ENCODE peak calls at places on chromosomes 2 and 18, in eight cellular contexts. I, C, S, Z, F, R, N and J are unnamed samples.

GRCh38 chr2:200274116-200275075 is 32.1 kb upstream of the SPATS2L start:
- DNase-seq in I (peak), C (no peak), S (no peak), Z (no peak), F (no peak), R (no peak), N (no peak), J (no peak)

GRCh38 chr18:80180778-80181564 is 66.3 kb downstream of the PARD6G start:
- DNase-seq in I (no peak), C (no peak), S (no peak), Z (no peak), F (no peak), R (no peak), N (no peak), J (no peak)

GRCh38 chr2:157229572-157229971 is 27.9 kb upstream of the GALNT5 start:
- DNase-seq in I (no peak), C (peak), S (no peak), Z (no peak), F (no peak), R (no peak), N (no peak), J (no peak)

GRCh38 chr2:177543007-177543760 is 150.6 kb downstream of the AGPS start:
- DNase-seq in I (no peak), C (peak), S (no peak), Z (no peak), F (peak), R (no peak), N (no peak), J (no peak)

GRCh38 chr2:135727968-135728728 is 13.5 kb upstream of the UBXN4 start:
- DNase-seq in I (no peak), C (no peak), S (no peak), Z (no peak), F (no peak), R (no peak), N (no peak), J (no peak)

GRCh38 chr2:68936462-68936861 is 16.2 kb downstream of the GKN2 start:
- DNase-seq in I (no peak), C (peak), S (no peak), Z (no peak), F (no peak), R (no peak), N (no peak), J (no peak)

GRCh38 chr2:205590759-205591158 is 91.5 kb upstream of the NRP2 start:
- DNase-seq in I (no peak), C (peak), S (no peak), Z (no peak), F (no peak), R (no peak), N (no peak), J (no peak)

GRCh38 chr2:137179542-137179941 is 414.2 kb downstream of the THSD7B start:
- DNase-seq in I (no peak), C (peak), S (no peak), Z (no peak), F (no peak), R (no peak), N (no peak), J (no peak)

GRCh38 chr18:11654736-11655604 is 34.1 kb upstream of the GNAL start:
- DNase-seq in I (peak), C (peak), S (peak), Z (no peak), F (no peak), R (peak), N (no peak), J (no peak)

GRCh38 chr2:151922845-151923666 is 94.8 kb upstream of the ARL5A start:
- DNase-seq in I (no peak), C (no peak), S (no peak), Z (no peak), F (no peak), R (no peak), N (no peak), J (peak)

GRCh38 chr2:232387451-232388171 is 9.1 kb downstream of the ALPP start:
- DNase-seq in I (no peak), C (no peak), S (no peak), Z (no peak), F (no peak), R (peak), N (no peak), J (no peak)

GRCh38 chr2:27249077-27249890 is 13.6 kb downstream of the SLC30A3 start:
- DNase-seq in I (no peak), C (no peak), S (no peak), Z (no peak), F (no peak), R (no peak), N (no peak), J (no peak)

GRCh38 chr18:34880882-34881852 is 160.0 kb upstream of the MAPRE2 start:
- DNase-seq in I (no peak), C (peak), S (no peak), Z (no peak), F (no peak), R (no peak), N (no peak), J (no peak)

GRCh38 chr2:240589850-240590525 is 3.5 kb downstream of the CAPN10 start:
- DNase-seq in I (no peak), C (no peak), S (no peak), Z (no peak), F (no peak), R (no peak), N (no peak), J (no peak)